ENCODE peak calls at places on chromosomes 6 and 20, in five cellular contexts. G is upper lobe of left lung, U is mucosa of descending colon, J is kidney, M is left ventricle myocardium inferior. F is an unnamed sample. For H3K4me1, the result is how much of the 10 kb centered on the place peaks cover.

GRCh38 chr6:4794140-4794707 is 18.0 kb downstream of the CDYL start:
- DNase-seq in J (no peak), U (peak), M (peak), G (no peak), F (no peak)

GRCh38 chr20:38856570-38856969 is 51.1 kb downstream of the PPP1R16B start:
- DNase-seq in M (no peak), U (no peak), G (no peak), J (no peak), F (no peak)

GRCh38 chr20:45450097-45450818 is 19.3 kb upstream of the WFDC2 start:
- DNase-seq in M (no peak), U (no peak), G (peak), J (no peak), F (no peak)

GRCh38 chr20:63322146-63322922 is 29.3 kb downstream of the COL20A1 start:
- DNase-seq in G (no peak), M (no peak), J (peak), U (peak), F (peak)

GRCh38 chr20:58584051-58584824 is 66.8 kb upstream of the STX16 start:
- DNase-seq in M (no peak), J (no peak), U (no peak), G (no peak), F (no peak)

GRCh38 chr6:84361372-84362179 is 134.1 kb upstream of the CEP162 start:
- DNase-seq in U (no peak), J (no peak), M (no peak), G (no peak), F (no peak)

GRCh38 chr20:53695797-53696527 is 102.3 kb upstream of the ZNF217 start:
- DNase-seq in U (no peak), J (no peak), G (no peak), M (no peak), F (no peak)

GRCh38 chr6:149041953-149042352 is 275.6 kb upstream of the TAB2 start:
- DNase-seq in U (no peak), M (no peak), G (no peak), J (no peak), F (no peak)

GRCh38 chr6:49151461-49151860 is 311.6 kb downstream of the MMUT start:
- DNase-seq in U (no peak), G (no peak), J (no peak), M (no peak), F (no peak)

GRCh38 chr20:24465730-24466129 is 3.7 kb upstream of the SYNDIG1 start:
- DNase-seq in M (peak), U (no peak), G (no peak), J (peak), F (no peak)

GRCh38 chr6:16985484-16986284 is 116.2 kb upstream of the STMND1 start:
- DNase-seq in J (no peak), M (no peak), G (no peak), U (no peak), F (no peak)

GRCh38 chr20:1816384-1817381 is 78.5 kb upstream of the SIRPA start:
- DNase-seq in U (no peak), G (no peak), M (no peak), J (no peak), F (no peak)

GRCh38 chr6:80641591-80641990 is 535.1 kb downstream of the BCKDHB start:
- DNase-seq in J (no peak), G (no peak), M (no peak), U (no peak), F (no peak)

GRCh38 chr20:37081717-37082289 is 14.0 kb downstream of the RBL1 start:
- DNase-seq in G (no peak), M (no peak), J (no peak), U (no peak), F (no peak)

GRCh38 chr20:59560588-59561227 is 43.6 kb upstream of the PHACTR3 start:
- DNase-seq in J (no peak), U (no peak), G (no peak), M (no peak), F (no peak)

GRCh38 chr6:159646731-159647130 is 46.3 kb downstream of the SOD2 start:
- DNase-seq in U (no peak), M (no peak), J (no peak), G (no peak), F (no peak)

GRCh38 chr6:22470454-22471368 is 98.7 kb upstream of the HDGFL1 start:
- DNase-seq in U (no peak), J (no peak), G (peak), M (peak), F (peak)

GRCh38 chr6:4957521-4958231 is 46.2 kb downstream of the RPP40 start:
- DNase-seq in J (no peak), U (no peak), M (no peak), G (no peak), F (no peak)

GRCh38 chr20:13331536-13331935 is 110.5 kb downstream of the ISM1 start:
- DNase-seq in U (no peak), J (no peak), M (no peak), G (no peak), F (no peak)

GRCh38 chr6:62371395-62371794 is 85.4 kb upstream of the KHDRBS2 start:
- DNase-seq in U (no peak), M (no peak), G (no peak), J (no peak), F (no peak)

GRCh38 chr6:169862464-169863148 is 111.2 kb downstream of the ERMARD start:
- DNase-seq in U (no peak), M (no peak), J (no peak), G (peak), F (no peak)

GRCh38 chr6:139295906-139296305 is 4.1 kb upstream of the TXLNB start:
- DNase-seq in U (no peak), M (no peak), J (no peak), G (peak), F (no peak)

GRCh38 chr6:156890627-156891300 is 113.6 kb downstream of the ARID1B start:
- DNase-seq in U (no peak), G (no peak), M (no peak), J (no peak), F (no peak)

GRCh38 chr6:142316791-142317368 is 15.1 kb downstream of the ADGRG6 start:
- DNase-seq in U (no peak), J (no peak), G (no peak), M (no peak), F (no peak)

GRCh38 chr6:31186052-31186734 is 15.7 kb upstream of the POU5F1 start:
- DNase-seq in J (peak), M (peak), G (peak), U (peak), F (peak)

GRCh38 chr20:10065154-10065833 is 30.5 kb downstream of the ANKEF1 start:
- DNase-seq in U (no peak), J (no peak), G (no peak), M (no peak), F (no peak)

GRCh38 chr20:2873010-2873746 is at the start of gene PTPRA:
- DNase-seq in G (peak), M (peak), U (peak), J (peak), F (peak)

GRCh38 chr20:18361678-18362077 is 73.4 kb downstream of the ZNF133 start:
- DNase-seq in M (no peak), G (no peak), U (no peak), J (no peak), F (no peak)

GRCh38 chr20:10637062-10637559 is 36.7 kb downstream of the JAG1 start:
- DNase-seq in J (peak), M (no peak), G (no peak), U (no peak), F (no peak)

GRCh38 chr6:50714487-50715379 is 1.4 kb downstream of the TFAP2D start:
- DNase-seq in J (no peak), M (no peak), U (no peak), G (no peak), F (no peak)
- H3K4me3 ChIP-seq in J (no peak), M (no peak), U (no peak), G (no peak), F (no peak)

GRCh38 chr20:25576783-25577530 is 8.4 kb downstream of the NINL start:
- DNase-seq in J (peak), U (no peak), M (no peak), G (no peak), F (no peak)
- H3K4me1 ChIP-seq in J (under half), U (under half), M (under half), G (under half), F (under half)

GRCh38 chr6:56839533-56840183 is 115.2 kb upstream of the BEND6 start:
- DNase-seq in J (no peak), G (no peak), U (no peak), M (no peak), F (no peak)
- H3K4me3 ChIP-seq in J (no peak), G (no peak), U (no peak), M (peak), F (no peak)

DNA sequence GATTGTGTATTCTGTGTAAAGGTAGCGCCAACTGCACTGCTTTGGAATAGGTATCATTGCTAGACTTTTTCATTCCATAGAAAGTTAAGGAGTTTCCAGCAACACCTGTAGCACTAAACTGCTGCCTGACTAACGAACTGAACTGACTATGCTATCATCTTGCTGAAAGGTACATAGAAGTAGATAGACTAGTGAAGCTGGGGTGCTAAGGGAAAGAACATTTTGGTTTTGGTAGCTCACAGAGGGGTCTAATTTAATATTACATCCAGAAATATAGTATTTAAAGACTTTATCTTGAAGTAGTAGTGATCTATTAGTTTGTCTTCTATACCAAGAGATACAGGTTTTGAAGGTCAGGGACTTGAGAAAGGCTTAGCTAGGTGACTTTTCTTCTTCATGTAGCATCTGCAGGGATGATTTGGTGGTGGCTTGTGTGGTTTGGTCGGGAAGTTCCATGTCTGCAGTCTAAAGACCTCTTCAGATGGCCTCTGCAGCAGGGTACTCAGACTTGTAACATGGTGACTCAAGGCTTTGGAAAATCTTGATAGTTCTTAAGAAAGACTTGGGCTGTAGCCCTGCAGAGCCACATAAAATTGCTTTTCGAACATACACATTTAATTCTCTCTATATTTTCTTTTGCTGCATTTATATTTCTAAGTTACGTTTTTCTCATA is 10.2 kb downstream of the SENP6 start:
- DNase-seq in U (no peak), G (no peak), J (no peak), M (no peak), F (no peak)
- H3K4me1 ChIP-seq in U (half or more), G (half or more), J (under half), M (half or more), F (half or more)

GRCh38 chr6:138088307-138088744 is 18.9 kb downstream of the PERP start:
- DNase-seq in M (no peak), U (no peak), J (no peak), G (peak), F (no peak)
- H3K4me3 ChIP-seq in M (no peak), U (no peak), J (no peak), G (no peak), F (no peak)

DNA sequence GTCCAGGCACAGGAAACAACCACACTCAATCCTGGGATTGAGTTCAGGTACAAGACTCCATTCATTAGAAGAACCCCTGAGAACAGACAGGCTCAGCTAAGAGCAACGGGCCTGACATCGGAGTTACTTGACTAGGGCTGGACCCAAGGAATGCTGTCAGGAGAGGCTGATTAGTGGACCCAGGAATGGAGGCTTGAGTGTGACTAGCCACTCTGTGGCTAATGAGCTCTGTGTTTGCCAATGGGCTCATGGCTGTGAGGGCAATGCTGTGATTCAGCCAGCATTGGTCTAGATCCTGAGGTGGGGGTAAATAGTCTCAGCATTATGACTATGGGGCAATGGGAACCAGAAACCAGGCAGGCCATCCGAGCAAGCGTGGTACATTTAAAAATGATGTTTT is 71.8 kb downstream of the RIOK1 start:
- DNase-seq in M (no peak), J (no peak), G (no peak), U (no peak), F (no peak)
- H3K4me1 ChIP-seq in M (under half), J (under half), G (under half), U (under half), F (under half)

DNA sequence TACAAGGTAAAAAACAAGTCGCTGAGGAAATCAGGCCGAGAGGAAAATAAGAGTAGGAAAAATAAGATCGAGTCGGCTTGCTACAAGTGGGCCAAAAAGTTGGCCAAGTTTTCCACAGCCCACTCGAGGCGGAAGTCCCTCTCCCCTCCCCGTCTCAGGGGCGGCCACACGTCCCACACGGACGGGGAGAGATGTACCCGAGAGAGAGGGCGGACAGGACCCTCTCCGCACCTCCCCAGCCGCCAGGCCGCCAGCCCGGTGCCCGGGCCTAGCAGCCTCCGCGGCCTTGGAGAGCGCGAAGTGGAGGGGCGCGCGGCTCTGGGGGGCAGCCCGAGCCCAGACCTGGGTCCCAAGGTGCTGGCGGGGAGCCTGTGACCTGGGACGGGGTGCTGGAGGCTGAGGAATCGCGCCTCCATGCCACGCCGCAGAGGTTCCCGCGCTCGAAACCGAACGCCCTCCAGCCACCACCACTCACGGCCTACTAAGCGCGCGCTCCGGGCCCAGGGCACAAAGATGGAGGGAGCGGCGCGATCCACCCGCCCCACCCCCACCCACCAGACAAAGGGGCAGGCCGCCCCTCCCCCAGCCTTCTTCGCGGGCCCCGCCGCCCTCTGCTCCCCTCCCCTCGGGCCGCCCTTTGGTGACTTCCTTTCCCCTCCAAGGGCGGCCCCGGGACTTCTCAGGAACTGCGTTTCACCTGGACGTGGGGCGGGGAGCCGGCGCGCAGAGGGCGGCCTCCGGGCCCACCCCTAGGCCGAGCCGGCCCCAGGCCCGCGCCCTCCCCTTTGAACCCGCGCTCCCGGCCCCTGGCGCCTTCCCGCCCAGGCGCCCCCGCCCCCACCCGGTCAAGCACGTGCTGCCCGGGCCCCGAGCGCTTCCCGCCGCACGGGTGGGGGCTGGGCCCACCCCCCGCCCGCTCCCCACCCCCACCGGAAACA is 1.7 kb upstream of the HMGA1 start:
- DNase-seq in J (peak), M (no peak), U (peak), G (no peak), F (peak)
- H3K4me3 ChIP-seq in J (no peak), M (peak), U (no peak), G (peak), F (peak)

GRCh38 chr20:49697071-49697470 is 16.6 kb downstream of the B4GALT5 start:
- DNase-seq in M (no peak), J (no peak), G (peak), U (peak), F (no peak)
- H3K4me1 ChIP-seq in M (half or more), J (under half), G (half or more), U (under half), F (half or more)

GRCh38 chr6:133854167-133854632 is 34.7 kb upstream of the TCF21 start:
- DNase-seq in J (no peak), G (no peak), M (no peak), U (no peak), F (no peak)

GRCh38 chr6:133856911-133857310 is 32.0 kb upstream of the TCF21 start:
- DNase-seq in M (no peak), G (no peak), U (no peak), J (no peak), F (no peak)

GRCh38 chr6:133855994-133856393 is 32.9 kb upstream of the TCF21 start:
- DNase-seq in G (no peak), U (no peak), M (no peak), J (no peak), F (no peak)

GRCh38 chr6:133855599-133855972 is 33.3 kb upstream of the TCF21 start:
- DNase-seq in G (no peak), U (no peak), M (no peak), J (no peak), F (no peak)

GRCh38 chr6:133854633-133855598 is 34.0 kb upstream of the TCF21 start:
- DNase-seq in G (no peak), J (peak), M (no peak), U (no peak), F (no peak)
- H3K4me3 ChIP-seq in G (no peak), J (no peak), M (peak), U (no peak), F (no peak)

DNA sequence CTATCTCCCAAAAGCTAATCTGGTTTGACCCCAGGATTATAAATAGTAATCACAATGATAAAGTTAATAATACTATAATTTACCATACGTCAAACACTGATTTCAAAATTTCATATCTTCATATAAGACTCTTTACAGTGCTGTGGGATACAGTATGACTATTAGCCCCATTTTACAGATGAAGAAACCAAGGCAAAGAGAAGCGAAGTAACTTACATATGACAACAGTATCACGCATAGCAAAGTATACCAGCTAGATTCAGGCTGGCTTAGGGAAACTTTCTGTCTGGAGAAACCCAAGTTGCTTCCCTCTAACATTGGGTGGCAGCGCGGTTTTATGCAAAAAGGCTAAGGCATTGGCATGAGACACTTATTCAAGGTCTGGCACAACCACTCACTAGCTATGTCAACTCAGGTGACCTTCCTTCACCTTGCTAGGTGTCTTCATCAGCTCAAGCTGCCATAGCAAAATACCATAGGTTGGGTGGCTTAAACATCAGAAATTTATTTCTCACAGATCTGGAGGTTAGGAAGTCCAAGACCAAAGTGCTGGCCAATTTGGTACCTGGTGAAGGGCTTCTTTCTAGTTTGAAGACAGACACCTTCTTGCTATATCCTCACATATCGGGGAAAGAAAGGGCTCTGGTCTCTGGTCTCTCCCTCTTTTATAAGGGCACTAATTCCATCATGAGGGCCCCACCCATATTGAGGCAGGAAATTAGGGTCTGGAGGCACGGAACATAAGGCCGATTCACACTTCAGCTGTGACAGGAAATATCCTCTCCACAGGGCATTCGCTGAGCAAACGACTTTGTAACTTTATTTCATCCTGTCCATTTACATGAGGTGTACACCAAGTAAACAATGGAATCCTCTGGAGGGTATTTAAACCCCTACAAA is 22.4 kb upstream of the UTRN start:
- DNase-seq in G (no peak), U (no peak), J (no peak), M (no peak), F (no peak)
- H3K4me1 ChIP-seq in G (under half), U (under half), J (under half), M (under half), F (under half)

F was measured in lower lobe of right lung.